ENCODE peak calls at places on chromosomes 7 and 10, in four cellular contexts. One of them, this sample, is unnamed.

GRCh38 chr10:110914411-110914810 is 4.6 kb downstream of the BBIP1 start:
- DNase-seq in HepG2: no peak
- DNase-seq in K562: no peak
- DNase-seq in WTC11: no peak
- DNase-seq in this sample: no peak

GRCh38 chr10:11006428-11006825 is 11.2 kb upstream of the CELF2 start:
- DNase-seq in K562: no peak
- DNase-seq in HepG2: no peak
- DNase-seq in WTC11: no peak
- DNase-seq in this sample: no peak

GRCh38 chr7:19116121-19117080 is 1.0 kb downstream of the TWIST1 start:
- DNase-seq in K562: no peak
- DNase-seq in HepG2: no peak
- DNase-seq in WTC11: peak; percentile 50
- DNase-seq in this sample: peak; percentile 33

GRCh38 chr7:12518920-12519681 is 51.4 kb upstream of the SCIN start:
- DNase-seq in K562: peak; percentile 26
- DNase-seq in WTC11: peak; percentile 68
- DNase-seq in HepG2: peak; percentile 34
- DNase-seq in this sample: peak; percentile 34

GRCh38 chr10:60314306-60314940 is 75.3 kb downstream of the ANK3 start:
- DNase-seq in K562: peak; percentile 71
- DNase-seq in WTC11: no peak
- DNase-seq in HepG2: no peak
- DNase-seq in this sample: peak; percentile 4

GRCh38 chr7:100503350-100503735 is 19.6 kb downstream of the NYAP1 start:
- DNase-seq in K562: no peak
- DNase-seq in HepG2: peak; percentile 72
- DNase-seq in WTC11: no peak
- DNase-seq in this sample: no peak

GRCh38 chr10:29861811-29862505 is 197.4 kb downstream of the JCAD start:
- DNase-seq in HepG2: no peak
- DNase-seq in K562: no peak
- DNase-seq in WTC11: no peak
- DNase-seq in this sample: no peak

GRCh38 chr10:22022257-22023051 is 18.9 kb upstream of the DNAJC1 start:
- DNase-seq in K562: peak; percentile 64
- DNase-seq in HepG2: no peak
- DNase-seq in WTC11: no peak
- DNase-seq in this sample: no peak

GRCh38 chr10:28242560-28243204 is 60.2 kb downstream of the MPP7 start:
- DNase-seq in HepG2: peak; percentile 16
- DNase-seq in WTC11: no peak
- DNase-seq in K562: no peak
- DNase-seq in this sample: no peak

GRCh38 chr7:157844141-157844540 is 507.3 kb downstream of the DNAJB6 start:
- DNase-seq in K562: no peak
- DNase-seq in WTC11: no peak
- DNase-seq in HepG2: no peak
- DNase-seq in this sample: no peak

GRCh38 chr10:51895209-51895608 is 195.8 kb upstream of the CSTF2T start:
- DNase-seq in HepG2: no peak
- DNase-seq in K562: no peak
- DNase-seq in WTC11: no peak
- DNase-seq in this sample: no peak

GRCh38 chr10:37855691-37856090 is 1.7 kb downstream of the ZNF248 start:
- DNase-seq in HepG2: no peak
- DNase-seq in K562: no peak
- DNase-seq in WTC11: no peak
- DNase-seq in this sample: no peak

GRCh38 chr7:151626422-151627115 is 106.9 kb upstream of the RHEB start:
- DNase-seq in K562: peak; percentile 29
- DNase-seq in WTC11: peak; percentile 57
- DNase-seq in HepG2: peak; percentile 45
- DNase-seq in this sample: peak; percentile 76
- TF ChIP-seq HMGXB4 in K562: no peak
- TF ChIP-seq HMGXB4 in WTC11: no peak
- TF ChIP-seq HMGXB4 in HepG2: no peak
- TF ChIP-seq HMGXB4 in this sample: no peak

DNA sequence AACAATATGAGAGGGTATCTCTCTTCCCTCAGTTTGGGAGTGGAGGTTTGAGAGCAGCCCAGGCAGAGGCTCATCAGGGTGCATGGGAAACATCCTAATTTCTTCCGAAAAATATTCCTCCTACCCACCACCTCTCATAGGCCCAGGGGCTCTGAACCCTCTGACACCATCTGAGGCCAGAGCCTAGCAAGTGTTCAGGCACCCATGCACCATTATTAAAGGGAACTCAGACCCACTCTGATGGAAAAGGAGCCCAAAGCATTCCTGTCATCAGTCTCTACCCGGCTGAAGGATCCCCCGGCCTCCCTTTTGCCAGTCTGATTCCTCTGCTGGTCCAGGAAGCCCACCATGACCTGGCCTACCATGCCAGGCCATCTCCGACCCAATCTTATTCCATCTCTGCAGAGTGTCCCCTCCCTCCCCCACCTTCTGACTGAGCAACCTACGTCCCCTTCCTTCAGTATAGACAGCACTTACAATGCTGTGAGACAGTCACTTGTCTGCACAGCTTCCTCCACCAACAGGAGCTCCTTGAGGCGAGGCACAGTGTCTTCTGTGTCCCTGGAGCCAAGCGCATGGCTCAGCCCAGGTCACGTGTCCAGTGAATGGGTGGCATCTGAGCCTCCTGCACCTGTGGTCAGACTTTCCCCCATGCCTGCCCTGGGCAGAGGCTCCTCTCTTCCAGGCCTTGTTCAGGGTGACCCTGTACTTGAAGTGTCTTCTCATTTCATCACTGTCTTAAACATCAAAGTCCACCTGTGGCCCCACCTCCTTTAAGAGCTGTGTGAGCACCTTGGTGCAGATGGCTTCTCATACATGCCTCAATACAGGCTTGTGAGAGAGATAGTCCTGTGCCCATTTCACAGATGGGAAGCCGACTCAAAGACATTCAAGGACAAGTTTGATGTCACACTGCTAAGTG is 905 bp upstream of the GPR15LG start:
- DNase-seq in K562: no peak
- DNase-seq in WTC11: no peak
- DNase-seq in HepG2: no peak
- DNase-seq in this sample: no peak
- TF ChIP-seq HMGXB4 in K562: no peak
- TF ChIP-seq HMGXB4 in WTC11: no peak
- TF ChIP-seq HMGXB4 in HepG2: no peak
- TF ChIP-seq HMGXB4 in this sample: no peak

GRCh38 chr10:6136215-6137201 is 47.7 kb downstream of the RBM17 start:
- DNase-seq in K562: no peak
- DNase-seq in WTC11: no peak
- DNase-seq in HepG2: no peak
- DNase-seq in this sample: no peak
- TF ChIP-seq HMGXB4 in K562: no peak
- TF ChIP-seq HMGXB4 in WTC11: no peak
- TF ChIP-seq HMGXB4 in HepG2: no peak
- TF ChIP-seq HMGXB4 in this sample: no peak

DNA sequence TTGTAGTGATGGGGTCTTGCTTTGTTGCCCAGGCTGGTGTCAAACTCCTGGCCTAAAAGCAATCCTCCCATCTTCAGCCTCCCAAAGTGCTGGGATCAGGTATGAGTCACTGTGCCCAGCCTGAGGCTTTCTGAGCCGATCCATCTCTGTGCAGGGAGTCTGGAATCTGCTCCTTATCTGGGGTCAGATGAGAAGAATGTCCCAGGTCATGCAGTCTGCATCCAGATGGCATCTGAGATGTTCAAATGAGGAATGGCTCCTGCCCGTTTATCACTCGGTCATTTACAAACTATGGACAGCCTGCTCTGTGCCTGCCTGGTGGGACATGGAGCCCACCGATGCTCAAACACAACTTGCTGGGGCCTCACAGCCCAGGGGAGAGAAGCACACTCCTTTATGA is 11.1 kb upstream of the SLC18A3 start:
- DNase-seq in WTC11: no peak
- DNase-seq in HepG2: no peak
- DNase-seq in K562: no peak
- DNase-seq in this sample: no peak
- TF ChIP-seq HMGXB4 in WTC11: no peak
- TF ChIP-seq HMGXB4 in HepG2: no peak
- TF ChIP-seq HMGXB4 in K562: no peak
- TF ChIP-seq HMGXB4 in this sample: no peak

GRCh38 chr7:69211739-69212138 is 386.5 kb upstream of the AUTS2 start:
- DNase-seq in HepG2: no peak
- DNase-seq in WTC11: peak; percentile 46
- DNase-seq in K562: peak; percentile 17
- DNase-seq in this sample: no peak

GRCh38 chr7:69205576-69205975 is 392.7 kb upstream of the AUTS2 start:
- DNase-seq in HepG2: no peak
- DNase-seq in K562: no peak
- DNase-seq in WTC11: no peak
- DNase-seq in this sample: no peak

GRCh38 chr7:69204936-69205335 is 393.3 kb upstream of the AUTS2 start:
- DNase-seq in K562: no peak
- DNase-seq in HepG2: no peak
- DNase-seq in WTC11: no peak
- DNase-seq in this sample: no peak

GRCh38 chr7:69211336-69211735 is 386.9 kb upstream of the AUTS2 start:
- DNase-seq in WTC11: no peak
- DNase-seq in HepG2: no peak
- DNase-seq in K562: no peak
- DNase-seq in this sample: no peak

DNA sequence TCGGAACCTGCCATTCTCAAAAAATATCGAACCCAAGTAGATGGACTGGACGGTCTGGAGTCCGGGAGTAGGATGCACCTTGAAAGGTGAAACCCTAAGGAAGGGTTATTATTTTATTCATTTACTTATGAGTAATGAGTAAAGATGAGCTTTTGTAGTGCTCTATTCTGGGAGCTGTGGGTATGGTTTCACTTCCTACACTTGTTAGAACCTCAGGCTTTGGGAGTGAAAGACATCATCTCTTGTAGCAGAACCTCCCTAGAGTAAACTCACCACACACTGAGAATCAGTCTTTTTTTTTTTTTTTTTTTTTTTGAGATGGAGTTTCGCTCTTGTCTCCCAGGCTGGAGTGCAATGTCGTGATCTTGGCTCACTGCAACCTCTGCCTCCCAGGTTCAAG is 389.4 kb upstream of the AUTS2 start:
- DNase-seq in K562: no peak
- DNase-seq in WTC11: no peak
- DNase-seq in HepG2: no peak
- DNase-seq in this sample: no peak
- TF ChIP-seq HMGXB4 in K562: no peak
- TF ChIP-seq HMGXB4 in WTC11: no peak
- TF ChIP-seq HMGXB4 in HepG2: no peak
- TF ChIP-seq HMGXB4 in this sample: no peak

DNA sequence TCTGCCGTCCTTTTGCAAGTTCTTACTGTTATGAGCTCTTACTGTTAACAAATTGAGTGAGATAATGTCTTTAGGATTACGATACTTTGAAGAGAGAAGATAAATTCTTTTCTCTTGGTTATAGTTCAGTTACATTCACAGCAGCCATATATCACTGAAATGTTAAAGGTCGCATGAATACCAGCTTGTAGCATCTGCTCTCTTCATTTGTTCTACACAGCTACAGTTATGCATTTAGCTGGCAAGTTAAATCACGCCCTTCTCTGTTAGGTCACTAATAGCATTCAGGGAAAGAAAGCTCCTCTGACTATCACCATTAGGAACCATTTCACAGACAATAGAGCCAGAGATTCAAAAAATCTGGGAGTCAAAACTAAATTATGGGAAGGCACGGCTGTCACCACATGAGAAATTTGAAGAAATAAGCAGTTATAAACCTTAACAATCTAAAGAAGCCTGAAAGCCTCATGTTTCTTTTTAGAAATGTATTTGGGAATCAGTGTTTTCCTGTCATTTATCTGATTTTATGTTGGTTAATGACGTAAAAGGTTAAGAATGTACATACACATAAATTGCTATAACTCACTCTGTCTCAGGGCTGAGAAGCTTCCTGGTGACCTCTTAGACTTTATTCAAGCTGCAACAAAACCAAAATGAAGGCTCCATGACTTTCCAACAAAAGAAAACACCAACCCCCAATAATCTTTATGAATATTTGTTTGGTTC is 109.5 kb upstream of the SP4 start:
- DNase-seq in WTC11: no peak
- DNase-seq in K562: no peak
- DNase-seq in HepG2: no peak
- DNase-seq in this sample: no peak
- TF ChIP-seq HMGXB4 in WTC11: no peak
- TF ChIP-seq HMGXB4 in K562: no peak
- TF ChIP-seq HMGXB4 in HepG2: no peak
- TF ChIP-seq HMGXB4 in this sample: no peak

This sample was measured in A549.